ENCODE peak calls at places on chromosome 9, in five cellular contexts. W is H7, A is EL, C is GM04503, H is mucosa of descending colon. J is an unnamed sample.

GRCh38 chr9:99050292-99050911 is 54.5 kb upstream of the TGFBR1 start:
- DNase-seq in W (no peak), A (peak), C (no peak), H (no peak), J (no peak)

GRCh38 chr9:105063665-105064247 is 135.8 kb upstream of the ABCA1 start:
- DNase-seq in W (no peak), A (peak), C (peak), H (peak), J (peak)

GRCh38 chr9:107491081-107492053 is 1.8 kb upstream of the KLF4 start:
- DNase-seq in W (peak), A (no peak), C (no peak), H (peak), J (no peak)

GRCh38 chr9:95508968-95509850 is 7.6 kb downstream of the PTCH1 start:
- DNase-seq in W (peak), A (peak), C (no peak), H (peak), J (peak)

GRCh38 chr9:72983512-72984021 is 30.7 kb upstream of the ALDH1A1 start:
- DNase-seq in W (no peak), A (peak), C (no peak), H (no peak), J (no peak)

GRCh38 chr9:2234371-2234893 is 219.3 kb downstream of the SMARCA2 start:
- DNase-seq in W (no peak), A (peak), C (no peak), H (no peak), J (no peak)

GRCh38 chr9:32672478-32672877 is 37.0 kb upstream of the TAF1L start:
- DNase-seq in W (no peak), A (peak), C (peak), H (no peak), J (peak)

GRCh38 chr9:107112707-107113243 is 170.3 kb upstream of the RAD23B start:
- DNase-seq in W (no peak), A (no peak), C (no peak), H (no peak), J (no peak)

GRCh38 chr9:4494337-4494736 is 4.1 kb downstream of the SLC1A1 start:
- DNase-seq in W (no peak), A (no peak), C (no peak), H (no peak), J (no peak)

GRCh38 chr9:120109242-120109641 is 470.7 kb downstream of the CDK5RAP2 start:
- DNase-seq in W (peak), A (peak), C (no peak), H (no peak), J (no peak)

GRCh38 chr9:109856785-109857184 is 76.8 kb downstream of the PALM2AKAP2 start:
- DNase-seq in W (no peak), A (peak), C (peak), H (no peak), J (no peak)

GRCh38 chr9:93673844-93674334 is 97.5 kb downstream of the PHF2 start:
- DNase-seq in W (peak), A (no peak), C (no peak), H (no peak), J (no peak)

GRCh38 chr9:91359734-91360470 is 1.8 kb downstream of the AUH start:
- DNase-seq in W (no peak), A (peak), C (no peak), H (no peak), J (no peak)

GRCh38 chr9:122051401-122052346 is 41.4 kb downstream of the TTLL11 start:
- DNase-seq in W (no peak), A (peak), C (peak), H (no peak), J (peak)

GRCh38 chr9:35954942-35955546 is 2.9 kb downstream of the OR2S2 start:
- DNase-seq in W (peak), A (peak), C (peak), H (no peak), J (peak)

GRCh38 chr9:18335825-18336224 is 138.1 kb upstream of the ADAMTSL1 start:
- DNase-seq in W (no peak), A (no peak), C (no peak), H (no peak), J (no peak)

GRCh38 chr9:70054546-70054945 is 10.9 kb downstream of the MAMDC2 start:
- DNase-seq in W (no peak), A (peak), C (no peak), H (no peak), J (no peak)

GRCh38 chr9:92507005-92507404 is 24.7 kb upstream of the ASPN start:
- DNase-seq in W (no peak), A (no peak), C (no peak), H (no peak), J (no peak)

GRCh38 chr9:34499101-34499500 is 23.7 kb downstream of the ENHO start:
- DNase-seq in W (no peak), A (no peak), C (no peak), H (no peak), J (no peak)

GRCh38 chr9:70385423-70385822 is 29.0 kb downstream of the KLF9 start:
- DNase-seq in W (no peak), A (no peak), C (no peak), H (no peak), J (no peak)

GRCh38 chr9:36187414-36187813 is 3.3 kb upstream of the CLTA start:
- DNase-seq in W (no peak), A (peak), C (peak), H (no peak), J (peak)

GRCh38 chr9:130054428-130054786 is 701 bp downstream of the GPR107 start:
- DNase-seq in W (no peak), A (no peak), C (no peak), H (no peak), J (no peak)

GRCh38 chr9:107394264-107394663 is 95.3 kb downstream of the KLF4 start:
- DNase-seq in W (no peak), A (no peak), C (no peak), H (no peak), J (no peak)

GRCh38 chr9:91062281-91062680 is 260.7 kb downstream of the SYK start:
- DNase-seq in W (no peak), A (no peak), C (no peak), H (no peak), J (no peak)

GRCh38 chr9:78985084-78985738 is 586.6 kb upstream of the TLE4 start:
- DNase-seq in W (no peak), A (peak), C (no peak), H (no peak), J (no peak)